ENCODE peak calls at places on chromosome 18, in seven cellular contexts. T is adrenal gland, B is BJ, Q is ovary, R is coronary artery, C is fibroblast of mammary gland, D is AG09309. Y is an unnamed sample.

GRCh38 chr18:1914489-1914888 is 656.8 kb downstream of the METTL4 start:
- DNase-seq in T (no peak), B (no peak), Q (no peak), R (no peak), C (no peak), D (no peak), Y (no peak)

GRCh38 chr18:2906522-2907458 is 60.0 kb downstream of the EMILIN2 start:
- DNase-seq in T (no peak), B (no peak), Q (peak), R (no peak), C (no peak), D (no peak), Y (no peak)

GRCh38 chr18:45324489-45325111 is 290.7 kb upstream of the SLC14A2 start:
- DNase-seq in T (no peak), B (peak), Q (peak), R (peak), C (peak), D (peak), Y (peak)

GRCh38 chr18:36843784-36844183 is 14.9 kb downstream of the KIAA1328 start:
- DNase-seq in T (no peak), B (no peak), Q (no peak), R (no peak), C (no peak), D (no peak), Y (no peak)

GRCh38 chr18:59272971-59273935 is at the start of gene RAX:
- DNase-seq in T (no peak), B (no peak), Q (no peak), R (no peak), C (peak), D (no peak), Y (no peak)

GRCh38 chr18:35905436-35905835 is 67.0 kb upstream of the RMP24 start:
- DNase-seq in T (no peak), B (no peak), Q (no peak), R (no peak), C (no peak), D (no peak), Y (peak)

GRCh38 chr18:63216911-63217311 is 102.7 kb downstream of the BCL2 start:
- DNase-seq in T (no peak), B (no peak), Q (no peak), R (no peak), C (no peak), D (no peak), Y (no peak)

GRCh38 chr18:58611471-58612131 is 17.3 kb downstream of the ALPK2 start:
- DNase-seq in T (no peak), B (no peak), Q (no peak), R (no peak), C (no peak), D (peak), Y (no peak)

GRCh38 chr18:73975266-73975665 is 172.4 kb downstream of the FBXO15 start:
- DNase-seq in T (no peak), B (no peak), Q (no peak), R (no peak), C (peak), D (peak), Y (no peak)

GRCh38 chr18:13500227-13500865 is 226.0 kb downstream of the FAM210A start:
- DNase-seq in T (no peak), B (peak), Q (no peak), R (peak), C (peak), D (peak), Y (no peak)

GRCh38 chr18:37176307-37176934 is 347.5 kb downstream of the KIAA1328 start:
- DNase-seq in T (no peak), B (no peak), Q (no peak), R (no peak), C (no peak), D (no peak), Y (no peak)

GRCh38 chr18:15005313-15006130 is 257.6 kb downstream of the ANKRD30B start:
- DNase-seq in T (no peak), B (no peak), Q (no peak), R (no peak), C (no peak), D (no peak), Y (no peak)

GRCh38 chr18:63290456-63291200 is 28.9 kb downstream of the BCL2 start:
- DNase-seq in T (no peak), B (no peak), Q (no peak), R (no peak), C (no peak), D (no peak), Y (no peak)

GRCh38 chr18:54162431-54162830 is 62.0 kb downstream of the MBD2 start:
- DNase-seq in T (no peak), B (peak), Q (no peak), R (no peak), C (peak), D (peak), Y (no peak)

GRCh38 chr18:27605107-27605834 is 420.2 kb upstream of the CHST9 start:
- DNase-seq in T (peak), B (peak), Q (peak), R (no peak), C (peak), D (peak), Y (peak)

GRCh38 chr18:11494093-11494492 is 115.3 kb upstream of the SLC35G4 start:
- DNase-seq in T (no peak), B (no peak), Q (no peak), R (no peak), C (peak), D (no peak), Y (no peak)

GRCh38 chr18:3481696-3482210 is 31.8 kb downstream of the TGIF1 start:
- DNase-seq in T (no peak), B (no peak), Q (no peak), R (no peak), C (peak), D (no peak), Y (no peak)

GRCh38 chr18:59639136-59639535 is 58.1 kb downstream of the CCBE1 start:
- DNase-seq in T (no peak), B (no peak), Q (no peak), R (no peak), C (no peak), D (no peak), Y (no peak)

GRCh38 chr18:73577365-73577764 is 570.3 kb downstream of the FBXO15 start:
- DNase-seq in T (no peak), B (no peak), Q (no peak), R (no peak), C (peak), D (peak), Y (no peak)

GRCh38 chr18:3119401-3120323 is 100.1 kb downstream of the MYOM1 start:
- DNase-seq in T (no peak), B (no peak), Q (no peak), R (no peak), C (peak), D (no peak), Y (peak)

GRCh38 chr18:28039078-28039477 is 137.9 kb downstream of the CDH2 start:
- DNase-seq in T (peak), B (no peak), Q (no peak), R (no peak), C (peak), D (no peak), Y (no peak)

GRCh38 chr18:7616661-7617060 is 49.5 kb downstream of the PTPRM start:
- DNase-seq in T (no peak), B (no peak), Q (no peak), R (no peak), C (peak), D (no peak), Y (no peak)

GRCh38 chr18:63882333-63883141 is 5.0 kb upstream of the SERPINB2 start:
- DNase-seq in T (no peak), B (peak), Q (no peak), R (no peak), C (peak), D (peak), Y (peak)

GRCh38 chr18:7158201-7158600 is 40.6 kb upstream of the LAMA1 start:
- DNase-seq in T (no peak), B (peak), Q (no peak), R (peak), C (peak), D (peak), Y (no peak)

GRCh38 chr18:63074987-63075404 is 244.6 kb downstream of the BCL2 start:
- DNase-seq in T (peak), B (no peak), Q (peak), R (peak), C (peak), D (no peak), Y (peak)

GRCh38 chr18:36031903-36032302 is 35.5 kb downstream of the RPRD1A start:
- DNase-seq in T (no peak), B (no peak), Q (no peak), R (no peak), C (no peak), D (no peak), Y (no peak)

GRCh38 chr18:3103576-3103975 is 90.6 kb upstream of the LPIN2 start:
- DNase-seq in T (no peak), B (no peak), Q (no peak), R (no peak), C (peak), D (no peak), Y (no peak)

GRCh38 chr18:62678847-62679535 is 36.4 kb upstream of the PHLPP1 start:
- DNase-seq in T (no peak), B (no peak), Q (no peak), R (no peak), C (no peak), D (no peak), Y (no peak)

GRCh38 chr18:45844938-45845337 is 19.5 kb downstream of the SIGLEC15 start:
- DNase-seq in T (no peak), B (no peak), Q (no peak), R (no peak), C (no peak), D (no peak), Y (no peak)

GRCh38 chr18:45403341-45404049 is 211.8 kb upstream of the SLC14A2 start:
- DNase-seq in T (no peak), B (no peak), Q (no peak), R (no peak), C (peak), D (no peak), Y (no peak)

GRCh38 chr18:8704361-8705279 is 736 bp upstream of the MTCL1 start:
- DNase-seq in T (peak), B (peak), Q (peak), R (peak), C (peak), D (peak), Y (peak)

GRCh38 chr18:48020337-48021250 is 90.1 kb upstream of the SMAD2 start:
- DNase-seq in T (no peak), B (no peak), Q (no peak), R (peak), C (no peak), D (no peak), Y (no peak)
- TF ChIP-seq CTCF in T (no peak), B (no peak), Q (no peak), R (no peak), C (no peak), D (no peak), Y (no peak)

DNA sequence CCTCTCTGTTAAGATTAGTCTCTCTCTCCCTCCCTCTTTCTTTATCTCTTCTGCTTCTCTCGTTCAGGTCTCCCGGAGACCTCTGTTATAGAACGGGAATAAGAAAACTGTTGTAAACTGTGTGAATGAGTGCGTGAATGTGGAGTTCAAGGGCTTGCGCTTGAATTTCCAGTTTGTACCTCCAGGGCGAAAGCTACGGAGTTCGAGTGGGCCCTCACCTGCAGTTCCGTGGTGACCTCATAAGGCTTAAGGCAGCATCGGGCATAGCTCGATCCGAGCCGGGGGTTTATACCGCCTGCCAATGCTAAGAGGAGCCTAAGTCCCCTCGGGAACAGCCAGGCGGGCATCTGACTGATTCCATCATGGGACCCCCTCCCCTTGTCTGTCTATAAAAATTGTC is 26.5 kb downstream of the SKA1 start:
- DNase-seq in T (no peak), B (no peak), Q (no peak), R (no peak), C (no peak), D (no peak), Y (no peak)
- TF ChIP-seq CTCF in T (no peak), B (no peak), Q (no peak), R (no peak), C (no peak), D (no peak), Y (no peak)

GRCh38 chr18:55322176-55322735 is 265.7 kb downstream of the TCF4 start:
- DNase-seq in T (peak), B (peak), Q (peak), R (peak), C (peak), D (peak), Y (peak)
- TF ChIP-seq CTCF in T (peak), B (peak), Q (no peak), R (no peak), C (peak), D (no peak), Y (no peak)

GRCh38 chr18:23331091-23331920 is 121.8 kb upstream of the RIOK3 start:
- DNase-seq in T (no peak), B (no peak), Q (no peak), R (no peak), C (no peak), D (no peak), Y (peak)
- TF ChIP-seq CTCF in T (no peak), B (no peak), Q (no peak), R (no peak), C (no peak), D (no peak), Y (no peak)

GRCh38 chr18:75691483-75691882 is 264.0 kb upstream of the SMIM21 start:
- DNase-seq in T (no peak), B (no peak), Q (no peak), R (no peak), C (no peak), D (no peak), Y (no peak)
- TF ChIP-seq CTCF in T (no peak), B (no peak), Q (no peak), R (no peak), C (no peak), D (no peak), Y (no peak)

GRCh38 chr18:5518179-5518770 is 25.5 kb downstream of the EPB41L3 start:
- DNase-seq in T (no peak), B (no peak), Q (no peak), R (no peak), C (no peak), D (no peak), Y (no peak)
- TF ChIP-seq CTCF in T (no peak), B (no peak), Q (no peak), R (no peak), C (no peak), D (no peak), Y (no peak)

DNA sequence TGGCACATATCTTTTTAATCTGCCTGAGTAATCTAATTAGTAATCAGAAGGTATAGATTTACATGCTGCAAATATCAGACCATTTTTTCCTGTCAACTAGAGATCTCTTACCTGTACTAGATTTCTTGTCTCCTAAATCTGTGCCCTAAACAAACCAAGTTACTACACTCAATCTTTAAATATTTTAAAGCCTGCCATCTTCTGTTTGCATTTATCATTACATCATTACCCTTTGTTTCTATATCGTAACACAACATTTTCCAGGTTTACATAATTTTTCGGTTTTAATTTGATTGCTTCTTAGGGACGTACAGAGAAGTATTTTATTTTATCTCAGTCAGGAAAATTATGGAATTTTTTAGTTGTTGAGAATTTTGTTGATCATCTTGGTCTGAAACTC is 25.7 kb downstream of the PSMA8 start:
- DNase-seq in T (no peak), B (no peak), Q (no peak), R (no peak), C (peak), D (no peak), Y (no peak)
- TF ChIP-seq CTCF in T (no peak), B (no peak), Q (no peak), R (no peak), C (no peak), D (no peak), Y (no peak)

GRCh38 chr18:48949051-48949605 is 1.6 kb downstream of the SMAD7 start:
- DNase-seq in T (peak), B (no peak), Q (peak), R (peak), C (no peak), D (no peak), Y (no peak)

GRCh38 chr18:48947102-48947501 is 3.7 kb downstream of the SMAD7 start:
- DNase-seq in T (no peak), B (no peak), Q (no peak), R (no peak), C (no peak), D (no peak), Y (no peak)

GRCh38 chr18:48949606-48950535 is 894 bp downstream of the SMAD7 start:
- DNase-seq in T (peak), B (no peak), Q (peak), R (peak), C (no peak), D (no peak), Y (peak)

GRCh38 chr18:48947583-48947982 is 3.2 kb downstream of the SMAD7 start:
- DNase-seq in T (peak), B (no peak), Q (no peak), R (peak), C (no peak), D (no peak), Y (no peak)

GRCh38 chr18:48948112-48949050 is 2.4 kb downstream of the SMAD7 start:
- DNase-seq in T (peak), B (no peak), Q (peak), R (peak), C (no peak), D (no peak), Y (no peak)
- TF ChIP-seq CTCF in T (no peak), B (no peak), Q (no peak), R (no peak), C (no peak), D (no peak), Y (no peak)

GRCh38 chr18:57561728-57562423 is 24.6 kb downstream of the FECH start:
- DNase-seq in T (no peak), B (no peak), Q (no peak), R (no peak), C (peak), D (no peak), Y (no peak)
- TF ChIP-seq CTCF in T (peak), B (peak), Q (peak), R (peak), C (peak), D (peak), Y (peak)